ENCODE peak calls at places on chromosome 16, in five cellular contexts. One of them, this sample, is unnamed.

GRCh38 chr16:56257260-56257659 is 66.0 kb downstream of the GNAO1 start:
- ATAC-seq in HCT116: no peak
- ATAC-seq in GM23338: no peak
- ATAC-seq in GM12878: no peak
- ATAC-seq in Panc1: no peak
- ATAC-seq in this sample: peak; percentile 22

GRCh38 chr16:82027629-82028035 is 7.4 kb upstream of the HSD17B2 start:
- ATAC-seq in HCT116: no peak
- ATAC-seq in GM12878: no peak
- ATAC-seq in GM23338: no peak
- ATAC-seq in Panc1: no peak
- ATAC-seq in this sample: no peak

GRCh38 chr16:83105279-83106077 is 478.7 kb downstream of the CDH13 start:
- ATAC-seq in GM12878: no peak
- ATAC-seq in Panc1: no peak
- ATAC-seq in GM23338: no peak
- ATAC-seq in HCT116: no peak
- ATAC-seq in this sample: no peak

GRCh38 chr16:24950275-24950674 is 64.9 kb downstream of the ARHGAP17 start:
- ATAC-seq in Panc1: no peak
- ATAC-seq in GM23338: no peak
- ATAC-seq in HCT116: no peak
- ATAC-seq in GM12878: no peak
- ATAC-seq in this sample: no peak

GRCh38 chr16:14102925-14103720 is 32.0 kb downstream of the MRTFB start:
- ATAC-seq in GM12878: no peak
- ATAC-seq in HCT116: no peak
- ATAC-seq in GM23338: no peak
- ATAC-seq in Panc1: no peak
- ATAC-seq in this sample: no peak

GRCh38 chr16:87316450-87316922 is 706 bp downstream of the C16orf95 start:
- ATAC-seq in Panc1: no peak
- ATAC-seq in HCT116: no peak
- ATAC-seq in GM12878: no peak
- ATAC-seq in GM23338: no peak
- ATAC-seq in this sample: no peak

GRCh38 chr16:56048425-56049100 is 142.7 kb upstream of the GNAO1 start:
- ATAC-seq in GM12878: peak; percentile 96
- ATAC-seq in Panc1: no peak
- ATAC-seq in GM23338: no peak
- ATAC-seq in HCT116: no peak
- ATAC-seq in this sample: no peak

GRCh38 chr16:87459027-87459426 is 33.8 kb downstream of the ZCCHC14 start:
- ATAC-seq in Panc1: no peak
- ATAC-seq in GM23338: no peak
- ATAC-seq in GM12878: no peak
- ATAC-seq in HCT116: no peak
- ATAC-seq in this sample: no peak

GRCh38 chr16:27429981-27430441 is 28.0 kb downstream of the IL21R start:
- ATAC-seq in Panc1: no peak
- ATAC-seq in HCT116: no peak
- ATAC-seq in GM12878: no peak
- ATAC-seq in GM23338: no peak
- ATAC-seq in this sample: no peak

GRCh38 chr16:3690991-3691720 is 26.2 kb downstream of the TRAP1 start:
- ATAC-seq in HCT116: peak; percentile 15
- ATAC-seq in GM12878: no peak
- ATAC-seq in Panc1: peak; percentile 50
- ATAC-seq in GM23338: peak; percentile 32
- ATAC-seq in this sample: peak; percentile 14

GRCh38 chr16:53949716-53950410 is 245.9 kb downstream of the FTO start:
- ATAC-seq in GM23338: no peak
- ATAC-seq in Panc1: no peak
- ATAC-seq in GM12878: peak; percentile 78
- ATAC-seq in HCT116: no peak
- ATAC-seq in this sample: no peak

GRCh38 chr16:74321356-74321755 is 24.7 kb downstream of the PSMD7 start:
- ATAC-seq in HCT116: no peak
- ATAC-seq in Panc1: no peak
- ATAC-seq in GM23338: no peak
- ATAC-seq in GM12878: no peak
- ATAC-seq in this sample: no peak

GRCh38 chr16:74633686-74634085 is 26.8 kb upstream of the GLG1 start:
- ATAC-seq in GM23338: no peak
- ATAC-seq in GM12878: no peak
- ATAC-seq in HCT116: no peak
- ATAC-seq in Panc1: no peak
- ATAC-seq in this sample: no peak

GRCh38 chr16:49967012-49967559 is 57.9 kb upstream of the CNEP1R1 start:
- ATAC-seq in GM12878: no peak
- ATAC-seq in HCT116: no peak
- ATAC-seq in GM23338: no peak
- ATAC-seq in Panc1: no peak
- ATAC-seq in this sample: no peak

GRCh38 chr16:57938936-57939871 is 31.7 kb downstream of the CNGB1 start:
- ATAC-seq in GM12878: peak; percentile 59
- ATAC-seq in HCT116: peak; percentile 85
- ATAC-seq in Panc1: peak; percentile 75
- ATAC-seq in GM23338: peak; percentile 59
- ATAC-seq in this sample: peak; percentile 69

GRCh38 chr16:5578980-5579379 is 481.4 kb upstream of the EEF2KMT start:
- ATAC-seq in Panc1: no peak
- ATAC-seq in GM23338: no peak
- ATAC-seq in GM12878: no peak
- ATAC-seq in HCT116: no peak
- ATAC-seq in this sample: no peak

GRCh38 chr16:53913082-53913870 is 209.3 kb downstream of the FTO start:
- ATAC-seq in GM23338: no peak
- ATAC-seq in GM12878: peak; percentile 24
- ATAC-seq in Panc1: no peak
- ATAC-seq in HCT116: no peak
- ATAC-seq in this sample: peak; percentile 53

DNA sequence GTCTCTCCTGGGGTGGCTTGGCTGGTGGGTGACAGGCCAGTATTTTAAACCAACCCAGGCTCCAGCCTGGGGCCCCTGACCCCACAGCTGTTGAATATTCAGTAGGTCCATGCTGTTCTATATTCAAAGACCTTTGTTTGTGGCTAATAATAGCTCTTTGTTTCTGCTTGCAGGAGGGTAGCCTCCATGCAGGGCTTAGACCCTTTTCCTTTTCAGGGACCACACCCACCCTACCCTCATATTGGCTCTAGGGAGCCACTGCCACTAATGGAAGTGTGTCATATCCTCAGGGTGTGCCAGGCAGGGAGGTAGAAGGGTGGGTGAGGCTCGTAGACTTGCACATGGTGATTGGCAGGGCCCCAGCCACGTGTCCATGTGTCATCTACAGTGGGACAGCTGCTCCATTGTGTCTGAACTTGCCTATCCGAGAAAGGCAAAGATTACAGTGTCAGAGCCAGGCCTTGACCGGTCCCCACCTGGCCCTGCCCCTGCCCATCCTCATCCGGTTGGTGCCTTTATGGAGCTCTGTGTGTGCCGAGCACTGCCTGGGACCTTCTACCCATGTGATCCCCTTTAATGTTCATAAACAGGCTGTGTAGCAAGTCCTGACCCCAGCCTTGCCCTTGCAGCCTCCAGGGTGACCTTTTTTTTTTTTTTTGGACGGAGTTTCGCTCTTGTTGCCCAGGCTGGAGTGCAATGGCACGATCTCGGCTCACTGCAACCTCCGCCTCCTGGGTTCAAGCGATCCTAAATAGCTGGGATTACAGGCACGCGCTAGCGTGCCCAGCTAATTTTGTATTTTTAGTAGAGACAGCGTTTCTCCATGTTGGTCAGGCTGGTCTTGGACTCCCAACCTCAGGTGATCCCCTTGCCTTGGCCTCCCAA is 22.1 kb downstream of the TMC7 start:
- ATAC-seq in HCT116: peak; percentile 92
- ATAC-seq in GM12878: no peak
- ATAC-seq in Panc1: peak; percentile 75
- ATAC-seq in GM23338: peak; percentile 95
- ATAC-seq in this sample: peak; percentile 66
- H3K27ac ChIP-seq in HCT116: no peak overlapping the region
- H3K27ac ChIP-seq in GM12878: no peak overlapping the region
- H3K27ac ChIP-seq in Panc1: peak overlapping the region; percentile 42
- H3K27ac ChIP-seq in GM23338: peak overlapping the region; percentile 52
- H3K27ac ChIP-seq in this sample: no peak overlapping the region

DNA sequence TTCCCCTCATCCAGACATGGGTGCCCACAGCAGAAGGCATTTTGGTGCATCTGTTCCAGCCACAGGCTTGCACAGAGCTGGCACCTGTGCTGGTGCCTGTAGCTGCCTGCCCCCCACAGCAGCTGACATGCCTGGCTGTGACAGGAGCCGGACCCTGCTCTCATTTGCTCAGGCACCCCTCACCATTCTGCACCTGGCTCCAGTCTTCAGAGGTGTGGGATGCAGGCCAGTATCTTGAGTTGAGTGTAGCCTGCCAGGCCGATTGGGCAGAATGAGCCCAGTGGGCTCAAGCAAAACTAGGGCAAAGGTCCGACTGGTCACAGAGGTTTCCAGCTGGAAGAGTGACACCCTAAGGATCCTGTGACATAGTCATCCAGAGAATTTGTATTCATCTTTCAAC is 887.7 kb downstream of the CDH11 start:
- ATAC-seq in GM23338: no peak
- ATAC-seq in HCT116: no peak
- ATAC-seq in Panc1: no peak
- ATAC-seq in GM12878: no peak
- ATAC-seq in this sample: no peak
- TF ChIP-seq POLR2AphosphoS5 in GM23338: no peak
- TF ChIP-seq POLR2AphosphoS5 in HCT116: no peak
- TF ChIP-seq POLR2AphosphoS5 in Panc1: no peak
- TF ChIP-seq POLR2AphosphoS5 in GM12878: no peak
- TF ChIP-seq POLR2AphosphoS5 in this sample: no peak

GRCh38 chr16:85634747-85635544 is 21.8 kb downstream of the GSE1 start:
- ATAC-seq in GM23338: peak; percentile 11
- ATAC-seq in GM12878: no peak
- ATAC-seq in Panc1: peak; percentile 39
- ATAC-seq in HCT116: peak; percentile 38
- ATAC-seq in this sample: no peak
- TF ChIP-seq CTCF in GM23338: peak; percentile 56
- TF ChIP-seq CTCF in GM12878: no peak
- TF ChIP-seq CTCF in Panc1: peak; percentile 64
- TF ChIP-seq CTCF in HCT116: no peak
- TF ChIP-seq CTCF in this sample: peak; percentile 8

DNA sequence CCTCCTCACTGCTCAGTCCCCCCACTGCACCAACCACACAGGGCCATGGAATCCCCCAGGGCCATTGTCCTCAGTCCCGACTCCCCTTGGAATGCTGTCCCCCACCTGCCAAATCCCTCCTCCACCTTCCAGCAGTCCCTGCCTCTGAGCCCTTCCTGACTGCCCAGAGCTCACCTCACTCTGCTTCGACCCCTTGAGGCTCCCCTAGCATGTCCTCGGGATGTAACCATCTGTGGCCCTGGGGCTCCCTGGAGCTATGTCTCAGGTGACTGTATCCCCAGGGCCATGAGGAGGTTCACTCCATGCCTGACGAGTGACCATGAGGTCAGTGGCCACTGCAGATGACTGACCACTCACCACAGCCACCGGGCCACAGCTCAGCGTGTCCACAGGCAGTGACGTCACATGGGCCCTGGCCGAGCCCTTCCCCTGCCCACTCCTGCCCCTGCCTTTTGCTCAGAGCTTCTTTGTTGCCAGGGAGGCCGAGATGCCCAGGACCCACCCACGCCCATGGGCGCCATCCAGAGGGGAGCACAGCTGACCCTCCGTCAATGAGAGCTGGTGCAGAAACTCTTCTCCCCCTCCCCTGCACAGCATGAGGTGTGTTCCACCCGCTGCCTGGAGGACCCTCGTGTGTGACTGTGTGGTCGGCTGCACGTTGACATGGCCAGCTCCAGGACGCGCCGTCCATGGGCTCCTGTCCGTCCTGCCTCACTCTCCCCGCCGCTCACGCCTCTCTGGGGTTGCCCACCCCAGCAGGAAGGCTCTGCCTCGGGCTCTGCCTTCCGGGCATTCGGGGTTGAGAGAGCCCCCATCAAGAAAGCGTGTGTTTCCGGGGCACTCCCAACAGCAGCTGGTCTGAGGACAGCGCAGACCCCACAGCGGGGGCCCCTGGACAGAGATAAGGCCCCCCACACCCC is 7.9 kb upstream of the PIEZO1 start:
- ATAC-seq in GM12878: no peak
- ATAC-seq in HCT116: no peak
- ATAC-seq in GM23338: peak; percentile 16
- ATAC-seq in Panc1: no peak
- ATAC-seq in this sample: no peak
- H3K27ac ChIP-seq in GM12878: no peak overlapping the region
- H3K27ac ChIP-seq in HCT116: no peak overlapping the region
- H3K27ac ChIP-seq in GM23338: no peak overlapping the region
- H3K27ac ChIP-seq in Panc1: no peak overlapping the region
- H3K27ac ChIP-seq in this sample: no peak overlapping the region

GRCh38 chr16:29994613-29995329 is 646 bp downstream of the HIRIP3 start:
- ATAC-seq in Panc1: peak; percentile 59
- ATAC-seq in GM12878: peak; percentile 75
- ATAC-seq in GM23338: peak; percentile 75
- ATAC-seq in HCT116: peak; percentile 64
- ATAC-seq in this sample: peak; percentile 31
- TF ChIP-seq POLR2AphosphoS5 in Panc1: no peak
- TF ChIP-seq POLR2AphosphoS5 in GM12878: no peak
- TF ChIP-seq POLR2AphosphoS5 in GM23338: no peak
- TF ChIP-seq POLR2AphosphoS5 in HCT116: no peak
- TF ChIP-seq POLR2AphosphoS5 in this sample: no peak

DNA sequence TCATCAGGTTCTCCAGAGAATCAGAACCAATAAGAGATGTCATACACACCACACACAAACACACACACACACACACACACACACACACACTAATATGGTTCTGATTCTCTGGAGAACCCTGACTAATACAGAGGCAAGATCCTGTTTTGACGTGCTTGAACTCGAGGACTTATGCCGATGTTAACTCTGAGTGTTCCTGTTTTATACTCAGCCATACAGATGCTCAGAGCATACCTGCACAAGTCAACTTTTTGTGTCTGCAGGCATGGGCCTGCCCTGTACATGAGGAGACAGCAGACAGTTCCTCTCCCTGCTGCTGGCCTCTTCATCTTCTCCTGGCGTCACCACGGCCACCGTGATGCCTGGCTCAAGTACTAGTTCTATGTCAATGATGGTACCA is 635.9 kb downstream of the WWOX start:
- ATAC-seq in Panc1: no peak
- ATAC-seq in HCT116: no peak
- ATAC-seq in GM23338: no peak
- ATAC-seq in GM12878: no peak
- ATAC-seq in this sample: no peak
- TF ChIP-seq CTCF in Panc1: no peak
- TF ChIP-seq CTCF in HCT116: no peak
- TF ChIP-seq CTCF in GM23338: no peak
- TF ChIP-seq CTCF in GM12878: no peak
- TF ChIP-seq CTCF in this sample: no peak